ENCODE peak calls at places on chromosomes 2 and 18, in five cellular contexts. A is right atrium auricular region, B is IMR-90, Z is osteoblast, R is GM12878. G is an unnamed sample.
A peak's percentile ranks its signal among the peaks of the same experiment; 100 is the strongest.

GRCh38 chr18:24420551-24420950 is 5.9 kb upstream of the IMPACT start:
- DNase-seq in A (no peak), B (no peak), Z (no peak), R (no peak), G (no peak)

GRCh38 chr2:203451686-203452085 is 83.4 kb downstream of the RAPH1 start:
- DNase-seq in A (no peak), B (peak; percentile 15), Z (no peak), R (no peak), G (no peak)

GRCh38 chr2:232292395-232293154 is 86.0 kb upstream of the ALPP start:
- DNase-seq in A (peak; percentile 60), B (peak; percentile 51), Z (peak; percentile 72), R (no peak), G (peak; percentile 82)

GRCh38 chr2:160324161-160324768 is 124.2 kb upstream of the ITGB6 start:
- DNase-seq in A (no peak), B (peak; percentile 70), Z (peak; percentile 34), R (no peak), G (peak; percentile 59)

GRCh38 chr2:115160523-115161521 is 718.4 kb downstream of the DPP10 start:
- DNase-seq in A (no peak), B (no peak), Z (no peak), R (no peak), G (peak; percentile 70)

GRCh38 chr2:220227272-220227920 is 600.0 kb downstream of the SLC4A3 start:
- DNase-seq in A (no peak), B (peak; percentile 81), Z (no peak), R (no peak), G (peak; percentile 21)

GRCh38 chr2:100427627-100428258 is 10.3 kb upstream of the CHST10 start:
- DNase-seq in A (no peak), B (peak; percentile 38), Z (peak; percentile 91), R (no peak), G (peak; percentile 62)

GRCh38 chr2:74425523-74425922 is 4.0 kb downstream of the WDR54 start:
- DNase-seq in A (no peak), B (no peak), Z (peak; percentile 92), R (no peak), G (no peak)

GRCh38 chr2:47145466-47145865 is 9.6 kb downstream of the STPG4 start:
- DNase-seq in A (no peak), B (no peak), Z (no peak), R (no peak), G (no peak)

GRCh38 chr2:47155091-47155876 is at the start of gene STPG4:
- DNase-seq in A (no peak), B (no peak), Z (no peak), R (no peak), G (no peak)

GRCh38 chr2:47147011-47147410 is 8.1 kb downstream of the STPG4 start:
- DNase-seq in A (no peak), B (no peak), Z (no peak), R (no peak), G (no peak)

GRCh38 chr2:47152803-47153202 is 2.3 kb downstream of the STPG4 start:
- DNase-seq in A (no peak), B (no peak), Z (no peak), R (no peak), G (no peak)

DNA sequence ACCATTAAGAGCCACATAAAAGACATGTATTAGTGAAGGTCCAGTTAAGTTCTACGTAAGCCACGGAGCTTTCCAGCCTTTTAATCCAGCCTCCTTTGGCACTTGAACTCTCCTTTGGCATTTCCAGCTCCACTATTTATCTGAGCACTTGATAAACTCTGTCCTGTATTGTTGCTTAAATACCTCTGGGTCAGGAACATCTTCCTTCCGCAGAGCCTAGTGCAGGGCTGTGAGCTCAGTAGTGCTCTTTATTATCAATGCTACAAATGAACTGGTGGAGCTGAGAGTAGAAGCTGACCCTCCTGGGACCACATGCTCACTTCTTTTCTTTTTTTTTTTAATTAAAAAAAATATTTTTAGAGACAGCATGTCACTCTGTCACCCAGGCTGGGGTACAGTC is 4.9 kb downstream of the STPG4 start:
- DNase-seq in A (no peak), B (no peak), Z (no peak), R (no peak), G (no peak)
- H3K36me3 ChIP-seq in A (peaks cover 8% of the 10 kb centered on the region), B (peaks cover 44% of the 10 kb centered on the region), Z (peaks cover 68% of the 10 kb centered on the region), R (peaks cover 22% of the 10 kb centered on the region), G (peaks cover 3% of the 10 kb centered on the region)

DNA sequence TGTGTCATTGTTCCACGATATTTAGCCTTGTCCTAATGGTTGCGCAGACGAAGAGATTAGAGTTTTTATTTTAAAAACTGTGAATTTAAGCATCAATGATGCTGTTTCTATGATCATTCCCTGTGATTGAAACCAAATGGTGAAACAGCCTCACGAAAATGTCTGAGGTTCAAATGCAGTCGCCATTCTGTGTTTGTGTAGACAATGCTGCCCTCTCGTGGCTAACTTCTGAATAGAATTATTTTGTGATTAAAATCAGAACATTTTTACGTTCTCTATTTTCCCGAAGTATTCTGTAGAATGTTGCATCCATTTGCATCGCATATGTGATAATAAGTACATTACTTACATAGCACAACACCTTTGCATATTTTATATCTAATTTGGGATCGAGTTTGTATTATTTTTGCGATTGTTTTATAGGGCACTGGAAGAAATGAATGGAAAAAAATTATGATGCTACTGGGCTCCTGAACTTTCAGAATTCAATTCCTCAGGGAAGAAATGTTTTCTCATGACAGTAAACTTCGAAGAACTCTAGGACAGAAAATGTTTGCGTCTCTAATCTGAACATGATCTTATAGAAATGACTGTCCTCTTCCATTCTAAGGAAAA is 54.8 kb upstream of the CREB1 start:
- DNase-seq in A (no peak), B (peak; percentile 68), Z (no peak), R (no peak), G (peak; percentile 76)
- TF ChIP-seq CTCF in A (peak; percentile 80), B (peak; percentile 73), Z (peak; percentile 62), R (peak; percentile 59), G (peak; percentile 32)

DNA sequence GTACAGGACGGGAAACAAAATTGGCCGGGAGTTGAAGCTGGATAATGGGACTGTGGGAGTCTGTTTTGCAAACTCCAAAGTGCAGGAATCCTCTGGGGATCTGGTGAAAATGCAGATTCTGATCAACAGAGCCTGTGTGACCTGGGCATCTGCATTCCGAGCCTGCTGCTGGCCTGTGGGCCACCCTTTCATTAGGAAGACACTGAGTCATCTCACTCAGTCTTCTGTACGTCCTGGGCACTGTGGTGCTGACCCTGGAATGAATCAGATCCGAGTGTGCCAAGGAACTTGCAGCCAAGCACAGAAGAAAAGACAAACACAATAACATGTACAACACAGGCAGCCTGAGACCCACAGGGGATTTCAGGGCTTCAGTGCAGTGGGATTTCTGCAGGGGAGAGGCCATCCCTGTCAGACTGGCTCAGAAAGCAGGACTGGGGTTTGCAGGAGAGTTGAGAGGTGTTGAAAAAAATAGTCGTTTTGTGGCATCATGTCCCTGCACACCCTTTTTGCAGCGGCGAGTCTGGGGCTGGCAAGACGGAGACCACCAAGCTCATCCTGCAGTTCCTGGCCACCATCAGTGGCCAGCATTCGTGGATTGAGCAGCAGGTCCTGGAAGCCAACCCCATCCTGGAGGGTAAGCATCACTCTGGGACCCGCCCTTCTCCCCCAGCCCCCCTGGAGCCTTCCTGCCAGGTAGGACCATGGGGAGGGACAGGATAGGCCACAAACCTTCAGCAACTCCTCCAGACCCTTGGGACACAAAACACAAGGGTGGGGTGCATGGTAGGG is 34.0 kb downstream of the MYO7B start:
- DNase-seq in A (peak; percentile 75), B (peak; percentile 76), Z (peak; percentile 95), R (no peak), G (no peak)
- H3K36me3 ChIP-seq in A (no peaks in the 10 kb centered on the region), B (no peaks in the 10 kb centered on the region), Z (no peaks in the 10 kb centered on the region), R (no peaks in the 10 kb centered on the region), G (no peaks in the 10 kb centered on the region)

DNA sequence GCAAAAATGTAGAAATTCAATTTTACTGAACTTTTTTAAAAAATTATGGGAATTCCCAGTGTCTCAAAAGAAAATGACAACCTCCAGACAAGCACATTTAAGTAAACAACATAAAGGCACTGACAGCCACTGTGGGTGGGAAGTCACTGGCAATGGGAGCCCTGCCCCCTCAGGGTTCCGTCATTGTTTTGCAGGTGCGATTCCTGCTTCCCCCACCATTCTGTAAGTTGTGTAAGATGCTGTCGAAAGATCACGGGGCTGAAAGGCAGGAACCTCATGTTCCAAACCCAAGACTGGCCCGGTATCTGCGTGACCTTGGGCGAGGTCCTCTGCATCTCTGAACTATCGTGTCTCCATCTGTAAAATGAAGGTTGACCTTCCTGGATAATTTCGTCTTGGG is 15.8 kb upstream of the ASPRV1 start:
- DNase-seq in A (no peak), B (no peak), Z (no peak), R (no peak), G (no peak)
- TF ChIP-seq CTCF in A (no peak), B (no peak), Z (no peak), R (no peak), G (no peak)

DNA sequence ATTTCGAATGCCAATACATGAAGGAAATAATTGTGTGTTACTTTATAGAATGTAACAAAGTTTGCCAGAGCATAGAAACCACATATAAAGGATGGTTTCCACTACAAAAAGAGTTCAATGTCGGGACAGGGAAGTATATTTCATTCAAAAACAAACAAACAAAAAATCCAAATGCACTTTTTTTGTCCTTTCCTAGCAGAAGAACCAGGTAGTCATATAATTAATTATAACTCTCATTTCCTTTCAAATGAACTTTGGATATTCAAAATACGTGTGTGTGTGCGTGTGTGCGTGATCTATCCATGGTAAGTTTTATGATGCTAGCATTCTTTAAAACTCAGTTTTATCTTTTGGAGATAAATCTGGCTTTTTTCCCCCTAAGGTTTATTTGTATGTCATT is 8.3 kb downstream of the FN1 start:
- DNase-seq in A (no peak), B (peak; percentile 18), Z (no peak), R (no peak), G (no peak)
- H3K36me3 ChIP-seq in A (peaks cover 57% of the 10 kb centered on the region), B (peaks cover 69% of the 10 kb centered on the region), Z (peaks cover 95% of the 10 kb centered on the region), R (no peaks in the 10 kb centered on the region), G (peaks cover 37% of the 10 kb centered on the region)

G was measured in cardiac muscle cell.